ENCODE peak calls at places on chromosomes 11 and 22, in four cellular contexts. M is H1, T is HepG2, A is GM12878. J is an unnamed sample.

GRCh38 chr22:47630741-47631534 is 868.5 kb downstream of the TBC1D22A start:
- DNase-seq in M (no peak), A (no peak), T (no peak), J (no peak)

GRCh38 chr11:103662880-103663279 is 373.6 kb upstream of the DDI1 start:
- DNase-seq in A (no peak), T (no peak), M (no peak), J (no peak)

GRCh38 chr11:28400236-28401100 is 292.3 kb downstream of the METTL15 start:
- DNase-seq in A (no peak), T (peak; percentile 3), M (no peak), J (no peak)

GRCh38 chr22:20013382-20013871 is 3.2 kb downstream of the ARVCF start:
- DNase-seq in M (peak; percentile 47), A (no peak), T (peak; percentile 45), J (no peak)

GRCh38 chr22:37314315-37315046 is 32.2 kb downstream of the CYTH4 start:
- DNase-seq in T (no peak), M (no peak), A (no peak), J (no peak)

GRCh38 chr11:100105605-100106358 is 581.3 kb upstream of the ARHGAP42 start:
- DNase-seq in A (no peak), M (no peak), T (no peak), J (peak; percentile 15)

GRCh38 chr11:117640041-117640440 is 157.0 kb downstream of the DSCAML1 start:
- DNase-seq in M (no peak), T (no peak), A (no peak), J (no peak)

GRCh38 chr22:24410110-24410856 is 17.1 kb upstream of the ADORA2A start:
- DNase-seq in M (no peak), T (no peak), A (no peak), J (no peak)

GRCh38 chr22:38925571-38926041 is 31.8 kb upstream of the APOBEC3A start:
- DNase-seq in T (no peak), M (no peak), A (no peak), J (no peak)

GRCh38 chr11:73971175-73971719 is 11.4 kb downstream of the UCP2 start:
- DNase-seq in A (no peak), M (no peak), T (no peak), J (no peak)

GRCh38 chr22:29157759-29158535 is 47.7 kb upstream of the EMID1 start:
- DNase-seq in M (no peak), A (no peak), T (peak; percentile 24), J (no peak)

GRCh38 chr22:30325724-30326703 is 727 bp downstream of the TBC1D10A start:
- DNase-seq in A (no peak), T (no peak), M (no peak), J (no peak)

GRCh38 chr11:118202599-118203422 is 22.0 kb downstream of the JAML start:
- DNase-seq in M (no peak), T (peak; percentile 94), A (no peak), J (no peak)

GRCh38 chr11:118434123-118434552 is 2.2 kb upstream of the KMT2A start:
- DNase-seq in M (no peak), T (peak; percentile 32), A (no peak), J (no peak)

GRCh38 chr11:73143126-73143838 is 1.2 kb upstream of the FCHSD2 start:
- DNase-seq in A (no peak), T (peak; percentile 67), M (no peak), J (no peak)

GRCh38 chr11:103234974-103235373 is 125.7 kb downstream of the DYNC2H1 start:
- DNase-seq in A (no peak), T (no peak), M (no peak), J (no peak)

GRCh38 chr22:24097961-24098391 is 83.3 kb upstream of the SUSD2 start:
- DNase-seq in T (no peak), M (no peak), A (no peak), J (no peak)

GRCh38 chr11:44817207-44817944 is 90.6 kb downstream of the TSPAN18 start:
- DNase-seq in M (no peak), A (no peak), T (no peak), J (no peak)
- TF ChIP-seq ZNF274 in M (no peak), A (no peak), T (no peak), J (no peak)

GRCh38 chr11:68409748-68410344 is 50.7 kb upstream of the PPP6R3 start:
- DNase-seq in T (no peak), A (no peak), M (no peak), J (no peak)
- TF ChIP-seq SUZ12 in T (no peak), A (no peak), M (no peak), J (no peak)

GRCh38 chr22:50189849-50190181 is 4.1 kb downstream of the TRABD start:
- DNase-seq in A (no peak), M (no peak), T (no peak), J (no peak)
- H3K4me3 ChIP-seq in A (peak overlapping the region; percentile 64), M (no peak overlapping the region), T (no peak overlapping the region), J (no peak overlapping the region)

DNA sequence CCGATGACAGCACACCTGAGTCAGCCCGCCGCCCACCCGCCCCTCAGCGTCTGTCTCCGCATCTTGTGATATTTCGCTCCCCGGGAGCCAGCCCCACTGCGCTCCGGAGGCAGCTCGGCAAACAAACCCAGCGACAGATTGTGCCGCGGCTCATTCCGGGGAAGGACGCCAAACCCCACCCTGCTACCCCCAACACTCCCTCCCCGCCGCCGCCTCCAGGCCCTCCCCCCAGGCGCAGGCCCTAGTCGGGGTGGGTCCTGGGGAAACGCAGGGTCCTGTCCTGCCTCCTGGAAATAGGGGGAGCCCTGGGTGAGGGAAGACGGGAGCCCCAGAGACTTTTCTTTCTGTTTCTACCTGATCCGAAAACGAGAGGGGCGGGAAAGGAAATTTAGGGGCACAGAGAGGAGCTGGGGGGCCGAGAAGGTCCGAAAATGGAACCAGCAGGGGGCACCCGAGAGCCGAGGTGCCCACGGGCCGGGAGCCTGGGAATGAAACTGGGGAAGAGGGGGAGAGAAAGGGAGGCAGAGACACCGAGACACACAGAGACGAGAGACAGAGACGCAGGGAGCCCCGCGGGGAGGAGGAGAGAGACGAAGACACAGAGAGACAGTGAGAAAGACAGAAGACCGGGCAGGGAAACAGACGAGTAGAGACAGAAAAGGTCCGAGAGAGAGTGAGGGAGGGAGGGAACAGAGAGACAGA is 1.8 kb upstream of the RTN4RL2 start:
- DNase-seq in M (no peak), A (no peak), T (no peak), J (no peak)
- TF ChIP-seq ZNF274 in M (no peak), A (no peak), T (no peak), J (no peak)

GRCh38 chr11:101510608-101511007 is 73.2 kb downstream of the TRPC6 start:
- DNase-seq in T (no peak), A (no peak), M (no peak), J (no peak)

GRCh38 chr11:101509911-101510310 is 73.9 kb downstream of the TRPC6 start:
- DNase-seq in A (no peak), M (no peak), T (no peak), J (no peak)

DNA sequence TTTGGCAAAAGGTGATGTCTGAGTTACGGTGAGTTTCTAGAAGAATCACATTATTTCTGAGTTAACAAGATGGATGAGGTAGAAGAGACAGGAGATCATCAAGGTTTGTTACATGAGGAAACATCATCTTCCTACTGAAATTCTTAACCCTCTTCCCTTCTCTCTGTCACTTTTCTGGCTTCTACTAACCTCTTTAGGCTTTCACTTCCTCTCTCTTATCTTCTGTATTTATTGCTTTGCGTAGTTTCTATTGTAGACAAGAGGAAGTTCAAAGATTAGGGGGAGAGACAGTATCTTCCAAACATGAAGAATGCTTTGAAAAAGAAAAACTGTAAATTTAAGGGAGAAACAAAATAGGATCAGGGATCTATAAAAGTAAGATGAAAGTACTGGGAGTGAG is 75.4 kb downstream of the TRPC6 start:
- DNase-seq in M (no peak), T (no peak), A (no peak), J (no peak)
- TF ChIP-seq SUZ12 in M (no peak), T (no peak), A (no peak), J (no peak)

DNA sequence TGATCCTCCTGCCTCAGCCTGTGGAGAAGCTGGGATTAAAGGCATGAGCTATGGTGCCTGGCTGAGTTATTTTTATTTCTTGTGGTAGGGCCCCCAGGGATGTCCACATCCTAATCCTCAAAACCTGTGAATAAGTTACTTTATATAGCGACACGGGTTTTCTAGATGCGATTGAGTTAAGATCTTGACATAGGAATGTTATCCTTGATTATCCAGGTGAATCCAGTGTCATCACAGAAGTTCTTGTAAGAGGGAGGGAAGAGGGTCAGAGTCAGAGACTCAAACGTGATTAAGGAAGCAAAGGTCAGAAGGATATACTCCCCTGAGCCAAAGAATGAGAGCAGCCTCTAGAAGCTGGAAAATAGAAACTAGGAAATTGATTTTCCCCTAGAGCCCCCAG is 117.8 kb downstream of the INSC start:
- DNase-seq in M (no peak), T (no peak), A (no peak), J (no peak)
- H3K4me3 ChIP-seq in M (no peak overlapping the region), T (no peak overlapping the region), A (no peak overlapping the region), J (no peak overlapping the region)

GRCh38 chr11:9574806-9575530 is 1.5 kb downstream of the WEE1 start:
- DNase-seq in A (no peak), T (peak; percentile 82), M (no peak), J (peak; percentile 51)
- TF ChIP-seq ZNF274 in A (no peak), T (no peak), M (no peak), J (no peak)

GRCh38 chr11:86773009-86773408 is 27.3 kb upstream of the PRSS23 start:
- DNase-seq in A (no peak), M (no peak), T (no peak), J (no peak)
- TF ChIP-seq SUZ12 in A (no peak), M (no peak), T (no peak), J (no peak)

DNA sequence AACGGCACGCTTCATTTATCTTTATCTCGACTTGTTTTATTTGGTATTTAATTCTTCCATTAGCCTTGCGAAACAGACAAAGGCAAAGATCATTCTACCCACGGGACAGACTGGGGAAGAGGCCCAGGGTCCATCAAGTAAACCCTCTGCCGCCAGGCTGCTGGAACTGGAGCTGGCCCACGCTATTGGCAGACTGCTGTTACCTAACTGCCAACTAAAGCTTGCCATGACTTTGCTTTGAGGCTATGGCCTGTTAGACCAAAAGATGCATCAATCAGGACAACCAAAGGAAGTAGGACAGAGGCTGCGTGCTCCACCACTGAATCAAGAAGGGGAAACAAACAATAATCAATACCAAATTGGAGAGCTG is 794 bp upstream of the TMEM218 start:
- DNase-seq in M (no peak), A (no peak), T (no peak), J (no peak)
- H3K4me3 ChIP-seq in M (peak overlapping the region; percentile 13), A (peak overlapping the region; percentile 55), T (peak overlapping the region; percentile 23), J (no peak overlapping the region)

GRCh38 chr11:34373727-34374126 is 15.9 kb upstream of the ABTB2 start:
- DNase-seq in T (no peak), A (no peak), M (no peak), J (no peak)
- TF ChIP-seq ZNF274 in T (no peak), A (no peak), M (no peak), J (no peak)

J was measured in NT2/D1.